ENCODE peak calls at places on chromosomes 7 and 10, in nine cellular contexts. I is transverse colon, T is stomach, L is HCT116, J is upper lobe of left lung, S is HepG2, G is sigmoid colon, C is breast epithelium, Y is prostate gland. O is an unnamed sample.

GRCh38 chr7:18494821-18495408 is 634 bp upstream of the HDAC9 start:
- DNase-seq in G (no peak), C (no peak), L (no peak), I (no peak), J (no peak), T (no peak), S (no peak), Y (no peak), O (no peak)

GRCh38 chr10:131586958-131587357 is 275.4 kb upstream of the TCERG1L start:
- DNase-seq in G (no peak), L (no peak), I (no peak), S (no peak), J (no peak), C (no peak), Y (no peak), T (no peak), O (no peak)

GRCh38 chr7:74477188-74477587 is 23.5 kb downstream of the GTF2IRD1 start:
- DNase-seq in C (no peak), I (no peak), G (no peak), T (no peak), L (no peak), Y (no peak), S (no peak), J (peak), O (no peak)

GRCh38 chr7:149067869-149068268 is 22.6 kb downstream of the ZNF786 start:
- DNase-seq in I (no peak), Y (no peak), L (no peak), G (no peak), C (no peak), T (no peak), J (no peak), S (no peak), O (no peak)

GRCh38 chr10:12042409-12042796 is 206 bp downstream of the UPF2 start:
- DNase-seq in L (no peak), C (peak), S (no peak), I (peak), J (no peak), T (peak), Y (no peak), G (peak), O (no peak)

GRCh38 chr10:84540617-84541288 is 212.4 kb downstream of the CCSER2 start:
- DNase-seq in Y (peak), L (no peak), G (peak), S (peak), J (peak), I (peak), T (peak), C (peak), O (peak)

GRCh38 chr10:92005978-92006377 is 82.4 kb downstream of the BTAF1 start:
- DNase-seq in G (no peak), S (no peak), T (no peak), L (no peak), Y (no peak), C (no peak), I (no peak), J (no peak), O (no peak)

GRCh38 chr10:71921319-71922027 is 42.7 kb upstream of the CHST3 start:
- DNase-seq in I (peak), Y (no peak), G (peak), C (no peak), J (no peak), S (no peak), L (no peak), T (no peak), O (no peak)

GRCh38 chr10:100562008-100562672 is 26.4 kb downstream of the HIF1AN start:
- DNase-seq in I (peak), S (peak), Y (peak), T (peak), C (peak), J (peak), L (peak), G (peak), O (peak)

GRCh38 chr10:4650109-4650508 is 175.9 kb upstream of the AKR1E2 start:
- DNase-seq in Y (no peak), L (no peak), S (no peak), I (no peak), C (no peak), J (no peak), T (no peak), G (no peak), O (peak)

GRCh38 chr10:12945709-12946359 is 55.7 kb downstream of the CCDC3 start:
- DNase-seq in G (no peak), C (no peak), L (no peak), S (no peak), I (no peak), T (no peak), J (no peak), Y (no peak), O (no peak)

GRCh38 chr10:74921744-74922143 is 95.3 kb downstream of the KAT6B start:
- DNase-seq in S (no peak), C (no peak), L (no peak), J (no peak), T (no peak), G (no peak), Y (no peak), I (no peak), O (no peak)

GRCh38 chr10:5977471-5978370 is at the start of gene IL15RA:
- DNase-seq in G (peak), C (peak), Y (peak), J (peak), T (peak), S (peak), L (peak), I (peak), O (peak)

GRCh38 chr7:77757589-77757988 is 40.6 kb downstream of the TMEM60 start:
- DNase-seq in Y (no peak), C (no peak), L (no peak), T (no peak), I (no peak), S (no peak), J (no peak), G (no peak), O (no peak)

GRCh38 chr7:129859188-129859587 is 93.6 kb downstream of the UBE2H start:
- DNase-seq in L (no peak), S (no peak), T (no peak), Y (no peak), G (no peak), I (no peak), C (no peak), J (peak), O (no peak)

GRCh38 chr7:44695756-44696155 is 52.9 kb upstream of the ZMIZ2 start:
- DNase-seq in L (no peak), J (no peak), T (no peak), S (no peak), G (no peak), I (no peak), Y (no peak), C (no peak), O (no peak)

GRCh38 chr10:70233939-70234300 is 691 bp upstream of the PPA1 start:
- DNase-seq in I (no peak), L (no peak), C (no peak), Y (no peak), T (no peak), G (no peak), J (no peak), S (no peak), O (no peak)

GRCh38 chr10:60549686-60550085 is 160.0 kb upstream of the ANK3 start:
- DNase-seq in J (no peak), I (no peak), T (no peak), C (no peak), Y (no peak), S (peak), G (no peak), L (peak), O (peak)

GRCh38 chr7:7438851-7439250 is 96.8 kb downstream of the COL28A1 start:
- DNase-seq in L (peak), C (no peak), T (no peak), J (no peak), Y (no peak), S (peak), G (no peak), I (no peak), O (peak)

GRCh38 chr10:43047288-43047970 is 29.4 kb upstream of the RET start:
- DNase-seq in T (no peak), J (peak), C (peak), L (no peak), I (peak), G (peak), Y (no peak), S (no peak), O (no peak)

GRCh38 chr7:121546632-121547340 is 150.7 kb upstream of the FAM3C start:
- DNase-seq in L (no peak), C (no peak), G (no peak), S (no peak), Y (no peak), J (no peak), T (no peak), I (no peak), O (no peak)

GRCh38 chr10:99834410-99834809 is 52.0 kb downstream of the ABCC2 start:
- DNase-seq in T (no peak), Y (no peak), J (no peak), S (peak), C (no peak), L (peak), I (no peak), G (no peak), O (no peak)

GRCh38 chr7:159105845-159106614 is 38.6 kb downstream of the VIPR2 start:
- DNase-seq in Y (no peak), J (no peak), C (peak), T (no peak), L (no peak), G (peak), S (no peak), I (peak), O (no peak)

GRCh38 chr7:101700424-101700823 is 71.3 kb upstream of the MYL10 start:
- DNase-seq in L (no peak), C (no peak), I (no peak), G (no peak), T (no peak), J (no peak), Y (no peak), S (no peak), O (no peak)

GRCh38 chr7:7851381-7851780 is 117.2 kb upstream of the GLCCI1 start:
- DNase-seq in G (no peak), Y (no peak), L (no peak), C (no peak), S (no peak), J (no peak), I (no peak), T (no peak), O (no peak)

GRCh38 chr7:131945313-131945831 is 388.9 kb upstream of the PODXL start:
- DNase-seq in I (peak), J (peak), Y (peak), L (peak), S (peak), G (no peak), C (no peak), T (peak), O (peak)

GRCh38 chr7:69232445-69233376 is 365.6 kb upstream of the AUTS2 start:
- DNase-seq in Y (no peak), I (no peak), S (no peak), T (no peak), L (no peak), J (no peak), C (no peak), G (no peak), O (no peak)

GRCh38 chr10:91511549-91512330 is 101.6 kb downstream of the HECTD2 start:
- DNase-seq in T (no peak), L (no peak), S (no peak), C (no peak), Y (no peak), J (no peak), G (no peak), I (no peak), O (no peak)

GRCh38 chr7:47950714-47951113 is 2.4 kb upstream of the PKD1L1 start:
- DNase-seq in I (peak), S (no peak), T (peak), G (no peak), Y (no peak), C (peak), L (no peak), J (peak), O (peak)

GRCh38 chr10:1036341-1036791 is 10.7 kb upstream of the IDI2 start:
- DNase-seq in J (no peak), T (no peak), C (no peak), G (no peak), Y (no peak), L (no peak), S (no peak), I (no peak), O (no peak)

GRCh38 chr7:44286618-44287487 is 38.5 kb downstream of the CAMK2B start:
- DNase-seq in S (no peak), J (peak), I (peak), G (peak), Y (no peak), C (peak), T (peak), L (no peak), O (no peak)

GRCh38 chr10:100774223-100774622 is 28.8 kb downstream of the PAX2 start:
- DNase-seq in J (no peak), Y (no peak), L (no peak), S (no peak), G (peak), I (no peak), C (no peak), T (no peak), O (no peak)

GRCh38 chr7:4151926-4152549 is 530.1 kb upstream of the FOXK1 start:
- DNase-seq in L (no peak), J (no peak), I (no peak), S (no peak), G (peak), C (no peak), Y (peak), T (no peak), O (no peak)

GRCh38 chr7:22759721-22760120 is 32.7 kb downstream of the IL6 start:
- DNase-seq in L (no peak), G (no peak), T (no peak), C (no peak), Y (no peak), J (no peak), S (no peak), I (no peak), O (no peak)

GRCh38 chr7:22771194-22771593 is 44.2 kb downstream of the IL6 start:
- DNase-seq in J (no peak), T (no peak), G (no peak), Y (no peak), L (no peak), C (no peak), I (no peak), S (no peak), O (no peak)

GRCh38 chr7:22762866-22763265 is 35.9 kb downstream of the IL6 start:
- DNase-seq in Y (no peak), G (no peak), S (no peak), L (no peak), T (no peak), C (no peak), J (no peak), I (no peak), O (no peak)

GRCh38 chr7:22765609-22766008 is 38.6 kb downstream of the IL6 start:
- DNase-seq in Y (no peak), G (no peak), C (no peak), I (no peak), J (no peak), S (no peak), L (no peak), T (no peak), O (no peak)
- H3K4me3 ChIP-seq in Y (no peak), G (no peak), C (no peak), I (no peak), J (no peak), S (no peak), L (no peak), T (no peak), O (no peak)

DNA sequence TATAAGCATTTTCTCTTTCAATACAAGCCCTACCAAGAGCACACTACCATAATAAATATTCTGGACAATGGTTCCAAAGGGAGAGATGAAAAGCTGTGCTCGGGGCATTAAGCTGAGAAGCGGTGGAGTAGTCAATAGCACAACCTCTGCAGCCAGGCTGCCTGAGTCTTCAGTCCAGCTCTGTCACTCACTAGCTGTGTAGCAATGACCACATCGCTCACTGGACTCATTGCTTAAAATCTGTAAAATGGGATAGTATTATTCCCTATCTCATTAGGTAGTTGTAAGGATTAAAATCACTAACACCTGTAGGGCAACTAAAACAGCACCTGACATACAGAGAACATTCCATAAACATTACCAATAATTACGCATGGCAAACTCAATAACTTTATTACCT is 199.9 kb upstream of the KLF14 start:
- DNase-seq in I (no peak), Y (no peak), J (no peak), G (no peak), C (no peak), S (no peak), L (no peak), T (no peak), O (no peak)
- TF ChIP-seq POLR2A in I (no peak), Y (no peak), J (no peak), G (no peak), C (no peak), S (no peak), L (no peak), T (no peak), O (no peak)

GRCh38 chr7:85426487-85426960 is 239.7 kb upstream of the SEMA3D start:
- DNase-seq in I (no peak), L (no peak), S (peak), J (peak), T (no peak), C (no peak), Y (no peak), G (no peak), O (no peak)

GRCh38 chr7:85423209-85423895 is 236.5 kb upstream of the SEMA3D start:
- DNase-seq in T (no peak), J (no peak), S (no peak), L (no peak), Y (no peak), C (no peak), G (no peak), I (no peak), O (no peak)

DNA sequence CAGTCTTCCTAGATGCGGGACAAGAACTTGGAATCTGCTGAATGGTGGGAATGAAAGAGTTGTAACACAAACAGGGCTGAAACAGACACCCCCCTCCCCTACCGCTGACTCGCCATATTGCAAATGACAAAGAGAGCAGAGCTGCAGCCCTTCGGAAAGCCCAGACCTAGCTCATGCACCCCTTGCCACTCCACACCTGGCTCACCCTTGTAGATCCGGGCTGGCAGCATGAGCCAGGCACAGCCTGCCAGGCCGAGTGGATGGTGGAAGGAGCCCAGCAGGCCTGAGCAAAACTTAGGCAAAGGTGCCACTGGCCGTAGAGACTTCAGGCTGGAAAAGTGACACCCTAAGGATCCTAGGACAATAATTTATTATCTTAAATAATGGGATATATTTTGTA is 237.4 kb upstream of the SEMA3D start:
- DNase-seq in S (no peak), Y (no peak), I (no peak), J (no peak), T (no peak), L (no peak), C (no peak), G (no peak), O (no peak)
- TF ChIP-seq POLR2AphosphoS5 in S (no peak), Y (no peak), I (no peak), J (no peak), T (no peak), L (no peak), C (no peak), G (no peak), O (no peak)

GRCh38 chr7:130887182-130888016 is 153.4 kb upstream of the KLF14 start:
- DNase-seq in I (no peak), C (no peak), Y (no peak), L (peak), S (peak), J (no peak), G (no peak), T (no peak), O (peak)
- H3K4me3 ChIP-seq in I (no peak), C (no peak), Y (no peak), L (no peak), S (no peak), J (no peak), G (no peak), T (no peak), O (no peak)

GRCh38 chr7:962401-963081 is 8.1 kb upstream of the ADAP1 start:
- DNase-seq in J (no peak), L (no peak), G (peak), S (no peak), C (no peak), I (peak), Y (no peak), T (no peak), O (no peak)

GRCh38 chr7:963236-964078 is 9.0 kb upstream of the ADAP1 start:
- DNase-seq in I (no peak), T (no peak), G (peak), Y (no peak), C (no peak), L (no peak), S (no peak), J (no peak), O (no peak)

GRCh38 chr7:966291-967069 is 8.9 kb downstream of the COX19 start:
- DNase-seq in G (no peak), I (no peak), C (no peak), Y (no peak), J (no peak), T (no peak), S (no peak), L (no peak), O (no peak)

GRCh38 chr7:961546-962400 is 7.3 kb upstream of the ADAP1 start:
- DNase-seq in G (peak), J (no peak), S (no peak), I (peak), Y (no peak), C (peak), T (no peak), L (no peak), O (no peak)

GRCh38 chr7:964401-965231 is 10.1 kb upstream of the ADAP1 start:
- DNase-seq in S (peak), G (peak), L (no peak), C (no peak), T (no peak), I (no peak), Y (no peak), J (peak), O (no peak)
- TF ChIP-seq POLR2A in S (no peak), G (no peak), L (no peak), C (no peak), T (no peak), I (peak), Y (no peak), J (no peak), O (no peak)

DNA sequence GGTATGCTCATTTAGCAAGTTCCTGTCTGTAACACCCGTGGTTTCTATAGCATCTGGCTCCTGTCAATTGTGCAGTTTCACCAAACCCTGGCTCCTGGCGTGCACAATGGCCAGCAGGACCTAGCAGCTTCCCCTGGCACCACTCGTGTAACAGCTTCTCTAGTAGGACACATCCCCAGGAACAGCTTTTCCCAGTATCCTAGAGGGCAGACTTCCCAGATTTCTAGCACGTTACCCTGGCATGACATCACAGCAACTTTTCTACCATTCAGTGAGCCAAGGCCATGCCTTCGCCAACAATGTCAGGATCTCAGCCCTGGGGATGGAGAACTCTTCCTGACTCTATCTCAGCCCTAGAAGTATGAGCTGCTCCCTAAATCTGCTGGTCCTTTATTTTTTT is 6.5 kb downstream of the YME1L1 start:
- DNase-seq in L (no peak), T (no peak), S (no peak), J (no peak), Y (no peak), I (no peak), G (no peak), C (no peak), O (no peak)
- TF ChIP-seq POLR2AphosphoS5 in L (no peak), T (no peak), S (no peak), J (no peak), Y (no peak), I (no peak), G (no peak), C (no peak), O (no peak)

DNA sequence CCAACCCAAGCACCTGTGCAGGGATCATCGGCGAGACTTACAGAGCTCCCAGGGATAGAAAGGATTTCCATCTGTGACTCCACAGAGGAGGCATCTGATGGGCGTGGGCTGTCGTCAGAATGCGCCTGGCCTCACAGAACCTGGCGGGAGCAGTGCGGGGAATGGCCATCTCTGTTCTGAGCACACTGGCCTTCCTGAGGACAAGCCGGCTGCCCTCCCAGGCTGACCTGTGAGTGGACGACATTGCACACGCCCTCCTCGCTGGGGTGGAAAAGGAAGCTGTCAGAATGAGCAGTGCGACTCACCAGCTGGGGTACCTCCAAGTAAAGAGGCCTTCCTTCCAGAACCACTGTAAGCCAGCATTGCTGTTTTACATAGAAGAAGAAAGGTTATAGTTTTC is 234.6 kb upstream of the PITRM1 start:
- DNase-seq in S (no peak), C (no peak), J (no peak), I (no peak), L (no peak), Y (no peak), T (no peak), G (no peak), O (no peak)
- H3K4me3 ChIP-seq in S (no peak), C (no peak), J (no peak), I (no peak), L (no peak), Y (no peak), T (no peak), G (no peak), O (no peak)